ENCODE peak calls at places on chromosomes 16 and 17, in eight cellular contexts. One of them, this sample, is unnamed.

GRCh38 chr16:50114357-50115129 is 38.6 kb upstream of the TENT4B start:
- DNase-seq in stimulated activated CD8-positive, alpha-beta memory T cell treated with anti-CD3 and anti-CD28 coated beads, Interleukin-12 subunit alpha, Interleukin-12 subunit beta, amount 100 ng/mL, for 4 hours: no peak
- DNase-seq in GM04504: no peak
- DNase-seq in activated naive CD8-positive, alpha-beta T cell treated with anti-CD3 and anti-CD28 coated beads for 36 hours: no peak
- DNase-seq in activated CD4-positive, alpha-beta T cell treated with anti-CD3 and anti-CD28 coated beads, Interleukin-2, amount 50 U/mL, for 1 hour: no peak
- DNase-seq in T1000: no peak
- DNase-seq in SW480: peak; percentile 6
- DNase-seq in mesenchymal stem cell: no peak
- DNase-seq in this sample: no peak

GRCh38 chr17:82100502-82101298 is 2.7 kb upstream of the FASN start:
- DNase-seq in stimulated activated CD8-positive, alpha-beta memory T cell treated with anti-CD3 and anti-CD28 coated beads, Interleukin-12 subunit alpha, Interleukin-12 subunit beta, amount 100 ng/mL, for 4 hours: no peak
- DNase-seq in activated naive CD8-positive, alpha-beta T cell treated with anti-CD3 and anti-CD28 coated beads for 36 hours: no peak
- DNase-seq in SW480: no peak
- DNase-seq in T1000: no peak
- DNase-seq in mesenchymal stem cell: no peak
- DNase-seq in activated CD4-positive, alpha-beta T cell treated with anti-CD3 and anti-CD28 coated beads, Interleukin-2, amount 50 U/mL, for 1 hour: no peak
- DNase-seq in GM04504: no peak
- DNase-seq in this sample: no peak

GRCh38 chr16:1311738-1312458 is 2.5 kb downstream of the UBE2I start:
- DNase-seq in activated naive CD8-positive, alpha-beta T cell treated with anti-CD3 and anti-CD28 coated beads for 36 hours: no peak
- DNase-seq in mesenchymal stem cell: no peak
- DNase-seq in SW480: no peak
- DNase-seq in activated CD4-positive, alpha-beta T cell treated with anti-CD3 and anti-CD28 coated beads, Interleukin-2, amount 50 U/mL, for 1 hour: no peak
- DNase-seq in stimulated activated CD8-positive, alpha-beta memory T cell treated with anti-CD3 and anti-CD28 coated beads, Interleukin-12 subunit alpha, Interleukin-12 subunit beta, amount 100 ng/mL, for 4 hours: no peak
- DNase-seq in T1000: no peak
- DNase-seq in GM04504: no peak
- DNase-seq in this sample: no peak

GRCh38 chr17:36877774-36878173 is 59.5 kb upstream of the LHX1 start:
- DNase-seq in mesenchymal stem cell: no peak
- DNase-seq in activated CD4-positive, alpha-beta T cell treated with anti-CD3 and anti-CD28 coated beads, Interleukin-2, amount 50 U/mL, for 1 hour: no peak
- DNase-seq in activated naive CD8-positive, alpha-beta T cell treated with anti-CD3 and anti-CD28 coated beads for 36 hours: no peak
- DNase-seq in GM04504: no peak
- DNase-seq in stimulated activated CD8-positive, alpha-beta memory T cell treated with anti-CD3 and anti-CD28 coated beads, Interleukin-12 subunit alpha, Interleukin-12 subunit beta, amount 100 ng/mL, for 4 hours: no peak
- DNase-seq in T1000: no peak
- DNase-seq in SW480: no peak
- DNase-seq in this sample: no peak

GRCh38 chr17:17146791-17147406 is 59.2 kb downstream of the PLD6 start:
- DNase-seq in stimulated activated CD8-positive, alpha-beta memory T cell treated with anti-CD3 and anti-CD28 coated beads, Interleukin-12 subunit alpha, Interleukin-12 subunit beta, amount 100 ng/mL, for 4 hours: no peak
- DNase-seq in SW480: peak; percentile 17
- DNase-seq in activated naive CD8-positive, alpha-beta T cell treated with anti-CD3 and anti-CD28 coated beads for 36 hours: peak; percentile 27
- DNase-seq in GM04504: no peak
- DNase-seq in T1000: no peak
- DNase-seq in activated CD4-positive, alpha-beta T cell treated with anti-CD3 and anti-CD28 coated beads, Interleukin-2, amount 50 U/mL, for 1 hour: peak; percentile 20
- DNase-seq in mesenchymal stem cell: no peak
- DNase-seq in this sample: no peak

GRCh38 chr16:87556941-87557459 is 45.3 kb upstream of the JPH3 start:
- DNase-seq in T1000: no peak
- DNase-seq in SW480: no peak
- DNase-seq in activated naive CD8-positive, alpha-beta T cell treated with anti-CD3 and anti-CD28 coated beads for 36 hours: no peak
- DNase-seq in activated CD4-positive, alpha-beta T cell treated with anti-CD3 and anti-CD28 coated beads, Interleukin-2, amount 50 U/mL, for 1 hour: no peak
- DNase-seq in mesenchymal stem cell: peak; percentile 81
- DNase-seq in GM04504: no peak
- DNase-seq in stimulated activated CD8-positive, alpha-beta memory T cell treated with anti-CD3 and anti-CD28 coated beads, Interleukin-12 subunit alpha, Interleukin-12 subunit beta, amount 100 ng/mL, for 4 hours: no peak
- DNase-seq in this sample: no peak

GRCh38 chr16:64982581-64982980 is 139.3 kb downstream of the CDH11 start:
- DNase-seq in activated CD4-positive, alpha-beta T cell treated with anti-CD3 and anti-CD28 coated beads, Interleukin-2, amount 50 U/mL, for 1 hour: no peak
- DNase-seq in SW480: no peak
- DNase-seq in T1000: no peak
- DNase-seq in activated naive CD8-positive, alpha-beta T cell treated with anti-CD3 and anti-CD28 coated beads for 36 hours: no peak
- DNase-seq in mesenchymal stem cell: no peak
- DNase-seq in stimulated activated CD8-positive, alpha-beta memory T cell treated with anti-CD3 and anti-CD28 coated beads, Interleukin-12 subunit alpha, Interleukin-12 subunit beta, amount 100 ng/mL, for 4 hours: no peak
- DNase-seq in GM04504: no peak
- DNase-seq in this sample: no peak

GRCh38 chr16:70484867-70485266 is 30.5 kb downstream of the FCSK start:
- DNase-seq in GM04504: no peak
- DNase-seq in SW480: no peak
- DNase-seq in activated naive CD8-positive, alpha-beta T cell treated with anti-CD3 and anti-CD28 coated beads for 36 hours: no peak
- DNase-seq in stimulated activated CD8-positive, alpha-beta memory T cell treated with anti-CD3 and anti-CD28 coated beads, Interleukin-12 subunit alpha, Interleukin-12 subunit beta, amount 100 ng/mL, for 4 hours: no peak
- DNase-seq in mesenchymal stem cell: no peak
- DNase-seq in T1000: no peak
- DNase-seq in activated CD4-positive, alpha-beta T cell treated with anti-CD3 and anti-CD28 coated beads, Interleukin-2, amount 50 U/mL, for 1 hour: no peak
- DNase-seq in this sample: no peak

GRCh38 chr17:57801044-57801711 is 48.7 kb downstream of the MRPS23 start:
- DNase-seq in GM04504: no peak
- DNase-seq in stimulated activated CD8-positive, alpha-beta memory T cell treated with anti-CD3 and anti-CD28 coated beads, Interleukin-12 subunit alpha, Interleukin-12 subunit beta, amount 100 ng/mL, for 4 hours: no peak
- DNase-seq in activated naive CD8-positive, alpha-beta T cell treated with anti-CD3 and anti-CD28 coated beads for 36 hours: no peak
- DNase-seq in SW480: no peak
- DNase-seq in T1000: no peak
- DNase-seq in activated CD4-positive, alpha-beta T cell treated with anti-CD3 and anti-CD28 coated beads, Interleukin-2, amount 50 U/mL, for 1 hour: no peak
- DNase-seq in mesenchymal stem cell: no peak
- DNase-seq in this sample: no peak

GRCh38 chr17:55269894-55270293 is 5.1 kb downstream of the HLF start:
- DNase-seq in activated CD4-positive, alpha-beta T cell treated with anti-CD3 and anti-CD28 coated beads, Interleukin-2, amount 50 U/mL, for 1 hour: no peak
- DNase-seq in GM04504: no peak
- DNase-seq in SW480: no peak
- DNase-seq in activated naive CD8-positive, alpha-beta T cell treated with anti-CD3 and anti-CD28 coated beads for 36 hours: no peak
- DNase-seq in stimulated activated CD8-positive, alpha-beta memory T cell treated with anti-CD3 and anti-CD28 coated beads, Interleukin-12 subunit alpha, Interleukin-12 subunit beta, amount 100 ng/mL, for 4 hours: no peak
- DNase-seq in mesenchymal stem cell: no peak
- DNase-seq in T1000: no peak
- DNase-seq in this sample: no peak

GRCh38 chr16:24748242-24748641 is 18.8 kb downstream of the TNRC6A start:
- DNase-seq in stimulated activated CD8-positive, alpha-beta memory T cell treated with anti-CD3 and anti-CD28 coated beads, Interleukin-12 subunit alpha, Interleukin-12 subunit beta, amount 100 ng/mL, for 4 hours: no peak
- DNase-seq in activated CD4-positive, alpha-beta T cell treated with anti-CD3 and anti-CD28 coated beads, Interleukin-2, amount 50 U/mL, for 1 hour: no peak
- DNase-seq in T1000: peak; percentile 3
- DNase-seq in mesenchymal stem cell: peak; percentile 91
- DNase-seq in activated naive CD8-positive, alpha-beta T cell treated with anti-CD3 and anti-CD28 coated beads for 36 hours: no peak
- DNase-seq in SW480: peak; percentile 32
- DNase-seq in GM04504: peak; percentile 87
- DNase-seq in this sample: peak; percentile 74

GRCh38 chr16:30924086-30924714 is 828 bp downstream of the FBXL19 start:
- DNase-seq in SW480: no peak
- DNase-seq in T1000: no peak
- DNase-seq in stimulated activated CD8-positive, alpha-beta memory T cell treated with anti-CD3 and anti-CD28 coated beads, Interleukin-12 subunit alpha, Interleukin-12 subunit beta, amount 100 ng/mL, for 4 hours: no peak
- DNase-seq in activated naive CD8-positive, alpha-beta T cell treated with anti-CD3 and anti-CD28 coated beads for 36 hours: no peak
- DNase-seq in mesenchymal stem cell: no peak
- DNase-seq in GM04504: no peak
- DNase-seq in activated CD4-positive, alpha-beta T cell treated with anti-CD3 and anti-CD28 coated beads, Interleukin-2, amount 50 U/mL, for 1 hour: no peak
- DNase-seq in this sample: no peak

GRCh38 chr17:39926588-39927100 is 757 bp downstream of the ORMDL3 start:
- DNase-seq in SW480: peak; percentile 46
- DNase-seq in T1000: no peak
- DNase-seq in GM04504: no peak
- DNase-seq in activated CD4-positive, alpha-beta T cell treated with anti-CD3 and anti-CD28 coated beads, Interleukin-2, amount 50 U/mL, for 1 hour: peak; percentile 54
- DNase-seq in activated naive CD8-positive, alpha-beta T cell treated with anti-CD3 and anti-CD28 coated beads for 36 hours: peak; percentile 67
- DNase-seq in mesenchymal stem cell: peak; percentile 48
- DNase-seq in stimulated activated CD8-positive, alpha-beta memory T cell treated with anti-CD3 and anti-CD28 coated beads, Interleukin-12 subunit alpha, Interleukin-12 subunit beta, amount 100 ng/mL, for 4 hours: peak; percentile 23
- DNase-seq in this sample: no peak

GRCh38 chr16:26050489-26050888 is 358.7 kb downstream of the HS3ST4 start:
- DNase-seq in activated CD4-positive, alpha-beta T cell treated with anti-CD3 and anti-CD28 coated beads, Interleukin-2, amount 50 U/mL, for 1 hour: no peak
- DNase-seq in mesenchymal stem cell: no peak
- DNase-seq in activated naive CD8-positive, alpha-beta T cell treated with anti-CD3 and anti-CD28 coated beads for 36 hours: no peak
- DNase-seq in GM04504: no peak
- DNase-seq in SW480: no peak
- DNase-seq in stimulated activated CD8-positive, alpha-beta memory T cell treated with anti-CD3 and anti-CD28 coated beads, Interleukin-12 subunit alpha, Interleukin-12 subunit beta, amount 100 ng/mL, for 4 hours: no peak
- DNase-seq in T1000: no peak
- DNase-seq in this sample: no peak

GRCh38 chr16:22266546-22266945 is 30.7 kb upstream of the POLR3E start:
- DNase-seq in SW480: no peak
- DNase-seq in GM04504: no peak
- DNase-seq in activated naive CD8-positive, alpha-beta T cell treated with anti-CD3 and anti-CD28 coated beads for 36 hours: no peak
- DNase-seq in mesenchymal stem cell: no peak
- DNase-seq in activated CD4-positive, alpha-beta T cell treated with anti-CD3 and anti-CD28 coated beads, Interleukin-2, amount 50 U/mL, for 1 hour: no peak
- DNase-seq in T1000: no peak
- DNase-seq in stimulated activated CD8-positive, alpha-beta memory T cell treated with anti-CD3 and anti-CD28 coated beads, Interleukin-12 subunit alpha, Interleukin-12 subunit beta, amount 100 ng/mL, for 4 hours: no peak
- DNase-seq in this sample: no peak

GRCh38 chr17:60472449-60472848 is 50.2 kb downstream of the CHCT1 start:
- DNase-seq in GM04504: no peak
- DNase-seq in activated naive CD8-positive, alpha-beta T cell treated with anti-CD3 and anti-CD28 coated beads for 36 hours: no peak
- DNase-seq in activated CD4-positive, alpha-beta T cell treated with anti-CD3 and anti-CD28 coated beads, Interleukin-2, amount 50 U/mL, for 1 hour: no peak
- DNase-seq in stimulated activated CD8-positive, alpha-beta memory T cell treated with anti-CD3 and anti-CD28 coated beads, Interleukin-12 subunit alpha, Interleukin-12 subunit beta, amount 100 ng/mL, for 4 hours: no peak
- DNase-seq in T1000: no peak
- DNase-seq in SW480: no peak
- DNase-seq in mesenchymal stem cell: no peak
- DNase-seq in this sample: no peak

GRCh38 chr17:66803474-66803951 is 31.4 kb upstream of the CACNG5 start:
- DNase-seq in activated naive CD8-positive, alpha-beta T cell treated with anti-CD3 and anti-CD28 coated beads for 36 hours: no peak
- DNase-seq in SW480: no peak
- DNase-seq in GM04504: no peak
- DNase-seq in stimulated activated CD8-positive, alpha-beta memory T cell treated with anti-CD3 and anti-CD28 coated beads, Interleukin-12 subunit alpha, Interleukin-12 subunit beta, amount 100 ng/mL, for 4 hours: no peak
- DNase-seq in activated CD4-positive, alpha-beta T cell treated with anti-CD3 and anti-CD28 coated beads, Interleukin-2, amount 50 U/mL, for 1 hour: no peak
- DNase-seq in T1000: no peak
- DNase-seq in mesenchymal stem cell: no peak
- DNase-seq in this sample: no peak

GRCh38 chr17:78556812-78557211 is 20.4 kb downstream of the DNAH17 start:
- DNase-seq in SW480: no peak
- DNase-seq in GM04504: no peak
- DNase-seq in activated CD4-positive, alpha-beta T cell treated with anti-CD3 and anti-CD28 coated beads, Interleukin-2, amount 50 U/mL, for 1 hour: no peak
- DNase-seq in stimulated activated CD8-positive, alpha-beta memory T cell treated with anti-CD3 and anti-CD28 coated beads, Interleukin-12 subunit alpha, Interleukin-12 subunit beta, amount 100 ng/mL, for 4 hours: no peak
- DNase-seq in mesenchymal stem cell: no peak
- DNase-seq in T1000: no peak
- DNase-seq in activated naive CD8-positive, alpha-beta T cell treated with anti-CD3 and anti-CD28 coated beads for 36 hours: no peak
- DNase-seq in this sample: no peak

GRCh38 chr17:17911003-17911613 is 61.1 kb downstream of the TOM1L2 start:
- DNase-seq in GM04504: no peak
- DNase-seq in activated naive CD8-positive, alpha-beta T cell treated with anti-CD3 and anti-CD28 coated beads for 36 hours: no peak
- DNase-seq in SW480: no peak
- DNase-seq in stimulated activated CD8-positive, alpha-beta memory T cell treated with anti-CD3 and anti-CD28 coated beads, Interleukin-12 subunit alpha, Interleukin-12 subunit beta, amount 100 ng/mL, for 4 hours: no peak
- DNase-seq in T1000: no peak
- DNase-seq in mesenchymal stem cell: no peak
- DNase-seq in activated CD4-positive, alpha-beta T cell treated with anti-CD3 and anti-CD28 coated beads, Interleukin-2, amount 50 U/mL, for 1 hour: no peak
- DNase-seq in this sample: no peak

GRCh38 chr16:57619606-57620315 is 8.7 kb upstream of the ADGRG1 start:
- DNase-seq in activated naive CD8-positive, alpha-beta T cell treated with anti-CD3 and anti-CD28 coated beads for 36 hours: no peak
- DNase-seq in activated CD4-positive, alpha-beta T cell treated with anti-CD3 and anti-CD28 coated beads, Interleukin-2, amount 50 U/mL, for 1 hour: no peak
- DNase-seq in stimulated activated CD8-positive, alpha-beta memory T cell treated with anti-CD3 and anti-CD28 coated beads, Interleukin-12 subunit alpha, Interleukin-12 subunit beta, amount 100 ng/mL, for 4 hours: no peak
- DNase-seq in mesenchymal stem cell: no peak
- DNase-seq in GM04504: no peak
- DNase-seq in T1000: no peak
- DNase-seq in SW480: peak; percentile 87
- DNase-seq in this sample: no peak

GRCh38 chr16:263182-263774 is 12.5 kb downstream of the RGS11 start:
- DNase-seq in stimulated activated CD8-positive, alpha-beta memory T cell treated with anti-CD3 and anti-CD28 coated beads, Interleukin-12 subunit alpha, Interleukin-12 subunit beta, amount 100 ng/mL, for 4 hours: no peak
- DNase-seq in GM04504: no peak
- DNase-seq in mesenchymal stem cell: no peak
- DNase-seq in activated naive CD8-positive, alpha-beta T cell treated with anti-CD3 and anti-CD28 coated beads for 36 hours: no peak
- DNase-seq in SW480: no peak
- DNase-seq in T1000: no peak
- DNase-seq in activated CD4-positive, alpha-beta T cell treated with anti-CD3 and anti-CD28 coated beads, Interleukin-2, amount 50 U/mL, for 1 hour: no peak
- DNase-seq in this sample: no peak

GRCh38 chr16:87207965-87208364 is 109.2 kb downstream of the C16orf95 start:
- DNase-seq in activated naive CD8-positive, alpha-beta T cell treated with anti-CD3 and anti-CD28 coated beads for 36 hours: no peak
- DNase-seq in activated CD4-positive, alpha-beta T cell treated with anti-CD3 and anti-CD28 coated beads, Interleukin-2, amount 50 U/mL, for 1 hour: no peak
- DNase-seq in mesenchymal stem cell: no peak
- DNase-seq in SW480: no peak
- DNase-seq in GM04504: no peak
- DNase-seq in T1000: no peak
- DNase-seq in stimulated activated CD8-positive, alpha-beta memory T cell treated with anti-CD3 and anti-CD28 coated beads, Interleukin-12 subunit alpha, Interleukin-12 subunit beta, amount 100 ng/mL, for 4 hours: no peak
- DNase-seq in this sample: no peak

GRCh38 chr16:54657058-54657708 is 273.5 kb upstream of the IRX5 start:
- DNase-seq in T1000: no peak
- DNase-seq in mesenchymal stem cell: peak; percentile 8
- DNase-seq in activated naive CD8-positive, alpha-beta T cell treated with anti-CD3 and anti-CD28 coated beads for 36 hours: no peak
- DNase-seq in stimulated activated CD8-positive, alpha-beta memory T cell treated with anti-CD3 and anti-CD28 coated beads, Interleukin-12 subunit alpha, Interleukin-12 subunit beta, amount 100 ng/mL, for 4 hours: no peak
- DNase-seq in GM04504: no peak
- DNase-seq in SW480: peak; percentile 56
- DNase-seq in activated CD4-positive, alpha-beta T cell treated with anti-CD3 and anti-CD28 coated beads, Interleukin-2, amount 50 U/mL, for 1 hour: no peak
- DNase-seq in this sample: no peak

GRCh38 chr17:45230787-45231480 is 9.2 kb downstream of the FMNL1 start:
- DNase-seq in activated naive CD8-positive, alpha-beta T cell treated with anti-CD3 and anti-CD28 coated beads for 36 hours: no peak
- DNase-seq in activated CD4-positive, alpha-beta T cell treated with anti-CD3 and anti-CD28 coated beads, Interleukin-2, amount 50 U/mL, for 1 hour: no peak
- DNase-seq in SW480: peak; percentile 48
- DNase-seq in stimulated activated CD8-positive, alpha-beta memory T cell treated with anti-CD3 and anti-CD28 coated beads, Interleukin-12 subunit alpha, Interleukin-12 subunit beta, amount 100 ng/mL, for 4 hours: no peak
- DNase-seq in mesenchymal stem cell: peak; percentile 38
- DNase-seq in T1000: no peak
- DNase-seq in GM04504: no peak
- DNase-seq in this sample: no peak

GRCh38 chr16:56984639-56985038 is 4.7 kb upstream of the NLRC5 start:
- DNase-seq in stimulated activated CD8-positive, alpha-beta memory T cell treated with anti-CD3 and anti-CD28 coated beads, Interleukin-12 subunit alpha, Interleukin-12 subunit beta, amount 100 ng/mL, for 4 hours: no peak
- DNase-seq in activated naive CD8-positive, alpha-beta T cell treated with anti-CD3 and anti-CD28 coated beads for 36 hours: peak; percentile 51
- DNase-seq in SW480: peak; percentile 64
- DNase-seq in GM04504: no peak
- DNase-seq in mesenchymal stem cell: no peak
- DNase-seq in activated CD4-positive, alpha-beta T cell treated with anti-CD3 and anti-CD28 coated beads, Interleukin-2, amount 50 U/mL, for 1 hour: no peak
- DNase-seq in T1000: no peak
- DNase-seq in this sample: no peak

GRCh38 chr16:81553814-81554675 is 109.4 kb downstream of the CMIP start:
- DNase-seq in activated CD4-positive, alpha-beta T cell treated with anti-CD3 and anti-CD28 coated beads, Interleukin-2, amount 50 U/mL, for 1 hour: no peak
- DNase-seq in mesenchymal stem cell: no peak
- DNase-seq in GM04504: no peak
- DNase-seq in activated naive CD8-positive, alpha-beta T cell treated with anti-CD3 and anti-CD28 coated beads for 36 hours: no peak
- DNase-seq in stimulated activated CD8-positive, alpha-beta memory T cell treated with anti-CD3 and anti-CD28 coated beads, Interleukin-12 subunit alpha, Interleukin-12 subunit beta, amount 100 ng/mL, for 4 hours: no peak
- DNase-seq in SW480: no peak
- DNase-seq in T1000: no peak
- DNase-seq in this sample: no peak

GRCh38 chr16:73311857-73312723 is 264.2 kb upstream of the ZFHX3 start:
- DNase-seq in activated naive CD8-positive, alpha-beta T cell treated with anti-CD3 and anti-CD28 coated beads for 36 hours: no peak
- DNase-seq in stimulated activated CD8-positive, alpha-beta memory T cell treated with anti-CD3 and anti-CD28 coated beads, Interleukin-12 subunit alpha, Interleukin-12 subunit beta, amount 100 ng/mL, for 4 hours: no peak
- DNase-seq in T1000: no peak
- DNase-seq in activated CD4-positive, alpha-beta T cell treated with anti-CD3 and anti-CD28 coated beads, Interleukin-2, amount 50 U/mL, for 1 hour: no peak
- DNase-seq in mesenchymal stem cell: no peak
- DNase-seq in SW480: no peak
- DNase-seq in GM04504: no peak
- DNase-seq in this sample: no peak

GRCh38 chr17:42189651-42189965 is 4.4 kb upstream of the HCRT start:
- DNase-seq in activated naive CD8-positive, alpha-beta T cell treated with anti-CD3 and anti-CD28 coated beads for 36 hours: no peak
- DNase-seq in T1000: no peak
- DNase-seq in stimulated activated CD8-positive, alpha-beta memory T cell treated with anti-CD3 and anti-CD28 coated beads, Interleukin-12 subunit alpha, Interleukin-12 subunit beta, amount 100 ng/mL, for 4 hours: no peak
- DNase-seq in SW480: no peak
- DNase-seq in mesenchymal stem cell: no peak
- DNase-seq in activated CD4-positive, alpha-beta T cell treated with anti-CD3 and anti-CD28 coated beads, Interleukin-2, amount 50 U/mL, for 1 hour: no peak
- DNase-seq in GM04504: no peak
- DNase-seq in this sample: no peak

GRCh38 chr16:81539009-81539820 is 94.6 kb downstream of the CMIP start:
- DNase-seq in T1000: no peak
- DNase-seq in activated CD4-positive, alpha-beta T cell treated with anti-CD3 and anti-CD28 coated beads, Interleukin-2, amount 50 U/mL, for 1 hour: no peak
- DNase-seq in SW480: no peak
- DNase-seq in mesenchymal stem cell: no peak
- DNase-seq in activated naive CD8-positive, alpha-beta T cell treated with anti-CD3 and anti-CD28 coated beads for 36 hours: no peak
- DNase-seq in GM04504: no peak
- DNase-seq in stimulated activated CD8-positive, alpha-beta memory T cell treated with anti-CD3 and anti-CD28 coated beads, Interleukin-12 subunit alpha, Interleukin-12 subunit beta, amount 100 ng/mL, for 4 hours: no peak
- DNase-seq in this sample: no peak

GRCh38 chr16:53566568-53566967 is 63.6 kb upstream of the AKTIP start:
- DNase-seq in activated CD4-positive, alpha-beta T cell treated with anti-CD3 and anti-CD28 coated beads, Interleukin-2, amount 50 U/mL, for 1 hour: no peak
- DNase-seq in GM04504: no peak
- DNase-seq in SW480: no peak
- DNase-seq in activated naive CD8-positive, alpha-beta T cell treated with anti-CD3 and anti-CD28 coated beads for 36 hours: no peak
- DNase-seq in T1000: no peak
- DNase-seq in stimulated activated CD8-positive, alpha-beta memory T cell treated with anti-CD3 and anti-CD28 coated beads, Interleukin-12 subunit alpha, Interleukin-12 subunit beta, amount 100 ng/mL, for 4 hours: no peak
- DNase-seq in mesenchymal stem cell: no peak
- DNase-seq in this sample: no peak

GRCh38 chr17:63082273-63082861 is 116.3 kb downstream of the TANC2 start:
- DNase-seq in activated CD4-positive, alpha-beta T cell treated with anti-CD3 and anti-CD28 coated beads, Interleukin-2, amount 50 U/mL, for 1 hour: no peak
- DNase-seq in T1000: no peak
- DNase-seq in GM04504: no peak
- DNase-seq in activated naive CD8-positive, alpha-beta T cell treated with anti-CD3 and anti-CD28 coated beads for 36 hours: no peak
- DNase-seq in mesenchymal stem cell: peak; percentile 52
- DNase-seq in stimulated activated CD8-positive, alpha-beta memory T cell treated with anti-CD3 and anti-CD28 coated beads, Interleukin-12 subunit alpha, Interleukin-12 subunit beta, amount 100 ng/mL, for 4 hours: no peak
- DNase-seq in SW480: peak; percentile 14
- DNase-seq in this sample: peak; percentile 1

GRCh38 chr16:57191056-57191536 is 5.0 kb downstream of the RSPRY1 start:
- DNase-seq in activated CD4-positive, alpha-beta T cell treated with anti-CD3 and anti-CD28 coated beads, Interleukin-2, amount 50 U/mL, for 1 hour: no peak
- DNase-seq in GM04504: no peak
- DNase-seq in SW480: no peak
- DNase-seq in activated naive CD8-positive, alpha-beta T cell treated with anti-CD3 and anti-CD28 coated beads for 36 hours: no peak
- DNase-seq in mesenchymal stem cell: peak; percentile 50
- DNase-seq in stimulated activated CD8-positive, alpha-beta memory T cell treated with anti-CD3 and anti-CD28 coated beads, Interleukin-12 subunit alpha, Interleukin-12 subunit beta, amount 100 ng/mL, for 4 hours: no peak
- DNase-seq in T1000: no peak
- DNase-seq in this sample: no peak

GRCh38 chr17:19378416-19379293 is at the start of gene MAPK7:
- DNase-seq in activated naive CD8-positive, alpha-beta T cell treated with anti-CD3 and anti-CD28 coated beads for 36 hours: no peak
- DNase-seq in T1000: no peak
- DNase-seq in SW480: no peak
- DNase-seq in mesenchymal stem cell: peak; percentile 22
- DNase-seq in stimulated activated CD8-positive, alpha-beta memory T cell treated with anti-CD3 and anti-CD28 coated beads, Interleukin-12 subunit alpha, Interleukin-12 subunit beta, amount 100 ng/mL, for 4 hours: no peak
- DNase-seq in GM04504: no peak
- DNase-seq in activated CD4-positive, alpha-beta T cell treated with anti-CD3 and anti-CD28 coated beads, Interleukin-2, amount 50 U/mL, for 1 hour: no peak
- DNase-seq in this sample: no peak

GRCh38 chr16:72723781-72724180 is 324.1 kb downstream of the ZFHX3 start:
- DNase-seq in stimulated activated CD8-positive, alpha-beta memory T cell treated with anti-CD3 and anti-CD28 coated beads, Interleukin-12 subunit alpha, Interleukin-12 subunit beta, amount 100 ng/mL, for 4 hours: no peak
- DNase-seq in T1000: no peak
- DNase-seq in activated naive CD8-positive, alpha-beta T cell treated with anti-CD3 and anti-CD28 coated beads for 36 hours: no peak
- DNase-seq in activated CD4-positive, alpha-beta T cell treated with anti-CD3 and anti-CD28 coated beads, Interleukin-2, amount 50 U/mL, for 1 hour: no peak
- DNase-seq in mesenchymal stem cell: peak; percentile 13
- DNase-seq in GM04504: peak; percentile 50
- DNase-seq in SW480: no peak
- DNase-seq in this sample: peak; percentile 11

This sample was measured in AG04450.